ENCODE peak calls at places on chromosomes 13 and 19, in nine cellular contexts. S, X, W, H, Y, V, C, B and F are unnamed samples. For H3K4me1, the result is how much of the 10 kb centered on the place peaks cover.

GRCh38 chr13:107553838-107554237 is 661.5 kb downstream of the LIG4 start:
- DNase-seq in W (no peak), H (no peak), X (no peak), S (no peak), V (no peak), C (no peak), B (no peak), Y (peak), F (no peak)

GRCh38 chr13:26026211-26026610 is 25.6 kb downstream of the SHISA2 start:
- DNase-seq in B (no peak), X (no peak), Y (no peak), C (no peak), V (no peak), S (no peak), H (no peak), W (no peak), F (no peak)

GRCh38 chr19:22608441-22608840 is 25.7 kb upstream of the ZNF492 start:
- DNase-seq in S (no peak), B (no peak), W (no peak), X (no peak), H (no peak), Y (no peak), C (peak), V (no peak), F (no peak)

GRCh38 chr19:35223856-35224505 is 4.6 kb downstream of the FAM187B start:
- DNase-seq in H (no peak), S (no peak), C (peak), X (no peak), W (no peak), B (no peak), V (no peak), Y (no peak), F (no peak)

GRCh38 chr19:14475251-14476073 is at the start of gene PTGER1:
- DNase-seq in B (no peak), C (no peak), S (no peak), V (no peak), X (no peak), W (no peak), Y (peak), H (no peak), F (no peak)

GRCh38 chr19:46718934-46719551 is 2.1 kb upstream of the PRKD2 start:
- DNase-seq in V (no peak), W (no peak), X (no peak), Y (no peak), H (no peak), S (no peak), B (no peak), C (no peak), F (no peak)

GRCh38 chr19:51490676-51491075 is 10.9 kb downstream of the SIGLEC12 start:
- DNase-seq in Y (no peak), W (no peak), V (no peak), B (no peak), X (no peak), S (no peak), C (no peak), H (no peak), F (no peak)

GRCh38 chr13:96925869-96926628 is 68.2 kb downstream of the OXGR1 start:
- DNase-seq in B (no peak), X (no peak), W (no peak), C (no peak), Y (no peak), S (no peak), H (no peak), V (no peak), F (no peak)

GRCh38 chr13:94263038-94263437 is 216.4 kb downstream of the DCT start:
- DNase-seq in V (no peak), S (no peak), X (no peak), H (no peak), Y (no peak), B (no peak), W (no peak), C (no peak), F (no peak)

GRCh38 chr13:19817510-19818158 is 34.9 kb upstream of the PSPC1 start:
- DNase-seq in Y (no peak), S (no peak), W (no peak), H (no peak), V (no peak), C (no peak), X (no peak), B (no peak), F (no peak)

GRCh38 chr13:97234236-97234635 is 12.1 kb downstream of the MBNL2 start:
- DNase-seq in Y (no peak), S (no peak), H (no peak), C (no peak), X (no peak), B (no peak), W (no peak), V (no peak), F (no peak)

GRCh38 chr13:57624565-57625435 is 6.7 kb upstream of the PCDH17 start:
- DNase-seq in H (peak), Y (peak), S (peak), W (no peak), B (no peak), X (no peak), V (no peak), C (no peak), F (no peak)

GRCh38 chr13:109945206-109945960 is 159.0 kb upstream of the IRS2 start:
- DNase-seq in W (no peak), Y (no peak), V (no peak), S (no peak), C (no peak), X (no peak), B (no peak), H (no peak), F (no peak)

GRCh38 chr19:3073931-3074595 is 11.8 kb upstream of the TLE5 start:
- DNase-seq in S (no peak), H (peak), X (no peak), V (no peak), B (no peak), Y (peak), C (no peak), W (no peak), F (no peak)

GRCh38 chr13:95676100-95676774 is 702 bp upstream of the DNAJC3 start:
- DNase-seq in V (peak), B (no peak), S (no peak), C (no peak), Y (no peak), H (peak), W (peak), X (no peak), F (no peak)

GRCh38 chr19:51094696-51095279 is 12.1 kb upstream of the KLK14 start:
- DNase-seq in C (no peak), H (peak), W (peak), X (no peak), Y (peak), V (peak), S (no peak), B (no peak), F (no peak)

GRCh38 chr19:55590109-55590508 is 9.2 kb downstream of the FIZ1 start:
- DNase-seq in Y (no peak), X (no peak), B (no peak), H (no peak), C (no peak), W (no peak), V (no peak), S (no peak), F (no peak)

GRCh38 chr19:48918801-48919247 is 14.7 kb upstream of the DHDH start:
- DNase-seq in C (no peak), V (no peak), W (no peak), Y (peak), B (no peak), S (no peak), X (no peak), H (no peak), F (no peak)

GRCh38 chr19:19134687-19135158 is 3.6 kb downstream of the TMEM161A start:
- DNase-seq in H (no peak), C (no peak), W (peak), X (no peak), S (peak), Y (peak), B (no peak), V (no peak), F (peak)

GRCh38 chr13:46526763-46527162 is 26.2 kb upstream of the LRCH1 start:
- DNase-seq in V (no peak), W (no peak), S (no peak), C (no peak), H (no peak), B (no peak), X (no peak), Y (no peak), F (no peak)

GRCh38 chr19:54518844-54519243 is 16.2 kb downstream of the LAIR2 start:
- DNase-seq in B (peak), X (no peak), H (no peak), Y (no peak), V (no peak), W (no peak), C (no peak), S (peak), F (no peak)

GRCh38 chr19:8832132-8833021 is at the start of the genes MBD3L1 and ZNF558:
- DNase-seq in S (peak), C (peak), V (peak), Y (peak), H (peak), W (peak), X (peak), B (peak), F (peak)

GRCh38 chr19:48391100-48392005 is at the start of gene KDELR1:
- DNase-seq in C (peak), V (peak), Y (peak), W (peak), B (peak), X (no peak), S (peak), H (peak), F (peak)

GRCh38 chr13:52344108-52344507 is 61.9 kb downstream of the THSD1 start:
- DNase-seq in X (no peak), C (no peak), H (no peak), W (no peak), S (no peak), V (no peak), B (no peak), Y (no peak), F (no peak)

GRCh38 chr19:6076675-6077463 is 33.4 kb downstream of the RFX2 start:
- DNase-seq in S (no peak), B (no peak), Y (no peak), C (peak), H (no peak), V (no peak), X (no peak), W (no peak), F (peak)

GRCh38 chr19:36115453-36116343 is at the start of gene TBCB:
- DNase-seq in C (peak), H (no peak), X (peak), V (peak), B (peak), W (peak), Y (peak), S (peak), F (no peak)

GRCh38 chr13:21074601-21075302 is 13.4 kb upstream of the LATS2 start:
- DNase-seq in Y (no peak), V (no peak), H (no peak), W (no peak), S (peak), C (peak), X (no peak), B (no peak), F (no peak)

GRCh38 chr19:2507109-2507508 is 31.2 kb downstream of the GADD45B start:
- DNase-seq in H (peak), C (no peak), S (no peak), X (no peak), W (no peak), Y (no peak), B (no peak), V (peak), F (no peak)

GRCh38 chr13:75550159-75550567 is 572 bp downstream of the UCHL3 start:
- DNase-seq in W (no peak), Y (peak), B (peak), V (peak), S (no peak), X (no peak), C (no peak), H (peak), F (no peak)

GRCh38 chr13:94382520-94382919 is 97.0 kb downstream of the DCT start:
- DNase-seq in B (no peak), X (no peak), C (no peak), V (no peak), W (no peak), S (no peak), H (no peak), Y (no peak), F (no peak)

GRCh38 chr13:32023698-32024097 is 7.9 kb upstream of the FRY start:
- DNase-seq in X (no peak), V (no peak), C (no peak), Y (no peak), H (no peak), B (no peak), S (no peak), W (no peak), F (no peak)

GRCh38 chr13:36862002-36862706 is 43.1 kb downstream of the RFXAP start:
- DNase-seq in Y (no peak), B (no peak), X (no peak), V (no peak), H (no peak), W (no peak), S (no peak), C (no peak), F (no peak)

DNA sequence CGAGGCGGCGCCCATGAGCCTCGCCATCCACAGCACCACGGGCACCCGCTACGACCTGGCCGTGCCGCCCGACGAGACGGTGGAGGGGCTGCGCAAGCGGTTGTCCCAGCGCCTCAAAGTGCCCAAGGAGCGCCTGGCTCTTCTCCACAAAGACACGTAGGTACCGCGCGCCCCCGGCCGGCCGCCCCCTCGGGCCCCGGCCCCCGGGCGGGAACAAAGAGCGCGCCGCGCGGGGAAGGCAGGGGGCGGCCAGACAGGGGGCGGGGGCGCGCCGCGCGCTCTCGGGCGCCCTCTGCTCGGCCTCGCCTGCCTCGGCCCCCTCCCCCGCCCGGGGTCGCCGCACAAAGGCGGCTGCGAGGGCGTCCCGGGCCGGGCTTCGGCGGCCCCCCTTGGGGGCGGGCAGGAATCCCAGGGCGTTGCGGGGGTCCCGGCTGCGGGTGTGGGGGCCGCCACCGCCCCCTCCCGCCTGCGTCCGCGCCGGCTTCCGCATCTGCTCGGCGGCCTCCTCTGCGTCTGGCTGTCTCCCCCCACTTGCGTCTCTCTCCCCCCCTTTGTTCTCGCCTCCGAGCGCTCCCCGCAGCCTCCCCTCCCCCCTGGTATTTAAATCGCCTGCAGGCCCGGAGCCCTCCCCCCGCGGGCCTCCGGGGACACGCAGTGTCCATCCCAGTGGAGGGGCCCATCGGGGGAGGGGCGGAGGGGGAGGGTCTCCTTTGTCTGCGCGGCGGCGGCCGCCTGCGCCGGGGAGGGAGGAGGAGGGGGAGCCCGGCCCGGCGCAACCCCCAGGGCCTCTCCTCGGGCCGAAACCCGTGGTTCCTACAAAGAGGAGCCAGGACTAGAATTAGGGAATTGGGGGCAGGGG is 2.2 kb downstream of the MIDN start:
- DNase-seq in H (peak), V (no peak), Y (peak), X (no peak), W (peak), C (no peak), B (peak), S (peak), F (peak)
- H3K27ac ChIP-seq in H (peak), V (peak), Y (peak), X (peak), W (peak), C (peak), B (peak), S (peak), F (peak)

DNA sequence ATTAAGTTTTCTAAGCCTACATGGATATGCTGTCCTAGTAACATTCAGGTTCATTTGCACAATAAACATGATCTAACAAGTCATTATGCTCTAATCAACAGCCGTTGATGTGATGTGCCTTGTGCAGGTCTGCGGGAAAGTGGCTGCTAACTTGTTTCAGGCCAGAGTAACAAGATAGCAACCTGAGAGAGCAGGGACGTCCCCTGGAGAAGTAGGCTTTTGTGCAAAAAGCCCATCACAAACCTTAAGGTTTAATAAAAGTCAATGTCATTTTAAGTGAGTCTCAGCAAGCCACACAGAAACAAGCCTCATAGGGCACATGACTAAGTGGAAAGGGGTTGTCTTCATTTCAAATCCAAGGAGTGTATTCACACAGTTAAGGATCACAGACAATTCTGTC is 17.6 kb downstream of the FOXO1 start:
- DNase-seq in V (no peak), Y (no peak), H (no peak), B (no peak), S (no peak), C (no peak), W (no peak), X (no peak), F (no peak)
- H3K4me1 ChIP-seq in V (under half), Y (under half), H (half or more), B (under half), S (half or more), C (half or more), W (half or more), X (half or more), F (half or more)

GRCh38 chr19:15759962-15760565 is 22.3 kb downstream of the OR10H3 start:
- DNase-seq in B (no peak), C (no peak), S (no peak), V (no peak), Y (peak), X (no peak), H (no peak), W (no peak), F (no peak)
- TF ChIP-seq CTCF in B (no peak), C (no peak), S (no peak), V (peak), Y (peak), X (peak), H (no peak), W (no peak), F (no peak)

GRCh38 chr19:40797963-40798222 is 1.1 kb upstream of the EGLN2 start:
- DNase-seq in H (no peak), S (no peak), X (no peak), C (no peak), B (no peak), W (no peak), Y (no peak), V (no peak), F (no peak)

GRCh38 chr19:40798223-40798996 is 581 bp upstream of the EGLN2 start:
- DNase-seq in Y (peak), V (peak), B (peak), X (peak), S (peak), C (peak), W (peak), H (peak), F (peak)

GRCh38 chr19:40799558-40800338 is 757 bp downstream of the EGLN2 start:
- DNase-seq in B (peak), C (no peak), W (peak), Y (peak), X (no peak), H (no peak), V (no peak), S (peak), F (peak)

GRCh38 chr19:40798997-40799557 is at the start of gene EGLN2:
- DNase-seq in B (no peak), X (no peak), S (no peak), H (no peak), C (no peak), V (no peak), W (no peak), Y (peak), F (no peak)

DNA sequence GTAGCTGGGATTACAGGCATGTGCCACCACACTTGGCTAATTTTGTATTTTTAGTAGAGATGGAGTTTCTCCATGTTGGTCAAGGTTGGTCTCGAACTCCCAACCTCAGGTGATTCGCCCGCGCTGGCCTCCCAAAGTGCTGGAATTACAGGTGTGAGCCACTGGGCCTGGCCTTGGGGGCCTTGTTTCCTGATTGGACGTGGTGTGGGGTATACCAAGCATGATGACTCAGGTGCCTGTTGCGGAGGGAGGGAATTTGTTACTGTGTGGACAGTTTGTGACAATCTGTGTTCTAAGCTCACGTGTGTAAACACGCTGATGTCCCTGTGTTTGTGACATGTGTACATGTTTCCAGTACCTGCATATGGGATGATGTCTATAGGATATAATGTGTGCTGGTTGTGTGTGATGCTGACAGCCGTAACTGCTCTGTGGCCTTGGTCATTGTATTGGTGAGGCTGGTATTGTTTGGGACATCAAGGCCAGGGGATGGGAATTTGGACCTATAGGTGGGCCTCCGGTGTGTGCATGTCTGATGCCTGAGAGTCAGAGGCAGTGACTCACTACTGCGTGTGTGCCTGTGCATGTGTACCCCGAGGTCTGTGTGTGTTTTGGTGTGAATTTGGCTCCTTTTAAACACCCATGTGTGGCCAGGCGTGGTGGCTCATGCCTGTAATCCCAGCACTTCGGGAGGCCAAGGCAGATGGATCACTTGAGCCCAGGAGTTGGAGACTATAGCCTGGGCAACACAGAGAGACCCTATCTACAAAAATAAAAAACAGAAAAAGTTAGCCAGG is 1.6 kb upstream of the EGLN2 start:
- DNase-seq in H (no peak), V (no peak), W (no peak), C (no peak), S (no peak), X (no peak), Y (no peak), B (peak), F (no peak)
- H3K27ac ChIP-seq in H (peak), V (peak), W (peak), C (peak), S (peak), X (peak), Y (peak), B (peak), F (no peak)

DNA sequence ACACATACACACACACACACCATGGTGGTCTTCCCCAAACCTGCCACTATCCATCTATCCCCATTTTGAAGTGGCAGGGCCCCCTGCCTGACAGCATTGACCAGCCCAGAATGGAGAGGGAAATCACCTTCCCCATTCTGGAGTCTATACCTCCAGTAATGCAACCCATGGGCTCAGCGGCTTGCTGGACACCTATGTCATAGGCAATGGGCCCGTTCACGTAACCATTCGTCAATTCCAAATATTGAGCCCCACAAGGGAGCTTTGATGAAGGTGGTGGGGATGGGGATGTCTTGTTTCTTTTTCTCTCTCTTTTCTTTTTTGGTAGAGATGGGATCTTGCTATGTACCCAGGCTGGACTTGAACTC is 63.1 kb downstream of the AP1M1 start:
- DNase-seq in C (no peak), B (no peak), S (no peak), V (no peak), H (no peak), Y (no peak), X (no peak), W (no peak), F (no peak)
- H3K4me1 ChIP-seq in C (under half), B (under half), S (under half), V (under half), H (under half), Y (under half), X (under half), W (half or more), F (under half)

DNA sequence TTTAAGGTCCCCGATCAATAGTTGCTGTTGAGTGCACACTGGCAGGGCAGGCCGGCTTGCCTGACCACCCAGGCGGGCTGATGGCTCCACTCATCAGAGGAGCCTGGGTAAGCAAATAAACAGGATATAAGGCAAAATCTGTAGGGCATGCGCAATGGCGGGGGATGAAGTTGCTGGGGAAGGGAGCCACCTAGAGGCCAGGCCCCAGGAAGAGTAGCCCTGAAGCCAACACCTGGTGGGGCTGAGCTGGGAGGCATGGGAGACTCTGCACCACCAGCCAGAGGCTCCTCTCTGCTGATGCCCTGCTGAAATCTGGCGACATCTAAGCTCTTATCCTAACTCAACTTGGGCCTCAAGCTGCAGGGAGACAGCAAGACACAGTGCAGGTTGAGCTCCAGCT is 324.3 kb downstream of the ZNF536 start:
- DNase-seq in Y (peak), C (peak), X (no peak), H (peak), S (no peak), B (no peak), V (peak), W (no peak), F (no peak)
- TF ChIP-seq CTCF in Y (no peak), C (no peak), X (no peak), H (peak), S (peak), B (peak), V (peak), W (peak), F (no peak)